ENCODE peak calls at places on chromosomes 11 and 22, in nine cellular contexts. P is prostate gland, Q is trophoblast cell, R is fibroblast of mammary gland, Y is body of pancreas, C is uterus, N is thoracic aorta, D is fibroblast of pulmonary artery, M is AG09309. K is an unnamed sample.

GRCh38 chr11:133382217-133382746 is 150.0 kb downstream of the OPCML start:
- DNase-seq in P (peak; percentile 51), Q (no peak), R (no peak), Y (no peak), C (no peak), N (no peak), D (no peak), M (no peak), K (no peak)

GRCh38 chr11:28729339-28729738 is 621.2 kb downstream of the METTL15 start:
- DNase-seq in P (no peak), Q (no peak), R (no peak), Y (no peak), C (peak; percentile 13), N (no peak), D (no peak), M (no peak), K (no peak)

GRCh38 chr11:25272214-25272613 is 775.4 kb downstream of the LUZP2 start:
- DNase-seq in P (no peak), Q (no peak), R (no peak), Y (no peak), C (no peak), N (no peak), D (no peak), M (no peak), K (no peak)

GRCh38 chr11:14258177-14258935 is 100.6 kb downstream of the RRAS2 start:
- DNase-seq in P (no peak), Q (peak; percentile 97), R (peak; percentile 88), Y (no peak), C (no peak), N (no peak), D (peak; percentile 28), M (no peak), K (no peak)

GRCh38 chr11:107744736-107745135 is 32.9 kb upstream of the SLN start:
- DNase-seq in P (no peak), Q (no peak), R (no peak), Y (no peak), C (no peak), N (no peak), D (no peak), M (no peak), K (no peak)

GRCh38 chr11:74397531-74398243 is 546 bp downstream of the PGM2L1 start:
- DNase-seq in P (peak; percentile 22), Q (peak; percentile 77), R (no peak), Y (peak; percentile 32), C (no peak), N (no peak), D (no peak), M (no peak), K (peak; percentile 57)

GRCh38 chr11:68090706-68091105 is 30.5 kb downstream of the CHKA start:
- DNase-seq in P (peak; percentile 64), Q (no peak), R (no peak), Y (no peak), C (no peak), N (no peak), D (peak; percentile 23), M (no peak), K (no peak)

GRCh38 chr22:36136988-36137387 is 23.6 kb downstream of the APOL3 start:
- DNase-seq in P (no peak), Q (peak; percentile 25), R (peak; percentile 80), Y (no peak), C (no peak), N (no peak), D (peak; percentile 35), M (no peak), K (no peak)

GRCh38 chr22:22002526-22003055 is 20.0 kb upstream of the TOP3B start:
- DNase-seq in P (no peak), Q (no peak), R (no peak), Y (no peak), C (no peak), N (no peak), D (no peak), M (no peak), K (no peak)

GRCh38 chr22:29702931-29703594 is 16.7 kb upstream of the CABP7 start:
- DNase-seq in P (peak; percentile 44), Q (no peak), R (no peak), Y (no peak), C (no peak), N (no peak), D (no peak), M (no peak), K (peak; percentile 68)

GRCh38 chr11:89203814-89204213 is 26.1 kb downstream of the TYR start:
- DNase-seq in P (no peak), Q (no peak), R (no peak), Y (no peak), C (no peak), N (no peak), D (no peak), M (no peak), K (no peak)

GRCh38 chr11:97888641-97889040 is 1132.1 kb upstream of the CNTN5 start:
- DNase-seq in P (no peak), Q (no peak), R (no peak), Y (no peak), C (no peak), N (no peak), D (no peak), M (no peak), K (no peak)

GRCh38 chr11:117572671-117573070 is 224.3 kb downstream of the DSCAML1 start:
- DNase-seq in P (no peak), Q (no peak), R (no peak), Y (no peak), C (no peak), N (no peak), D (no peak), M (no peak), K (no peak)

GRCh38 chr22:22552630-22553029 is 6.4 kb downstream of the PRAME start:
- DNase-seq in P (no peak), Q (peak; percentile 67), R (no peak), Y (no peak), C (no peak), N (no peak), D (peak; percentile 14), M (no peak), K (no peak)

GRCh38 chr22:27063381-27063780 is 406.0 kb downstream of the MIAT start:
- DNase-seq in P (no peak), Q (no peak), R (no peak), Y (no peak), C (no peak), N (no peak), D (no peak), M (no peak), K (no peak)

GRCh38 chr11:113554531-113554930 is 79.3 kb upstream of the DRD2 start:
- DNase-seq in P (peak; percentile 64), Q (no peak), R (no peak), Y (no peak), C (no peak), N (no peak), D (no peak), M (no peak), K (no peak)

GRCh38 chr11:46366260-46366659 is 15.2 kb upstream of the MDK start:
- DNase-seq in P (no peak), Q (no peak), R (no peak), Y (no peak), C (no peak), N (no peak), D (no peak), M (no peak), K (peak; percentile 43)

GRCh38 chr11:125165664-125166346 is 1.3 kb downstream of the PKNOX2 start:
- DNase-seq in P (no peak), Q (no peak), R (peak; percentile 10), Y (no peak), C (no peak), N (no peak), D (peak; percentile 40), M (no peak), K (no peak)

GRCh38 chr11:36469881-36470802 is 39.9 kb downstream of the TRAF6 start:
- DNase-seq in P (no peak), Q (no peak), R (peak; percentile 51), Y (no peak), C (no peak), N (no peak), D (peak; percentile 66), M (no peak), K (no peak)

DNA sequence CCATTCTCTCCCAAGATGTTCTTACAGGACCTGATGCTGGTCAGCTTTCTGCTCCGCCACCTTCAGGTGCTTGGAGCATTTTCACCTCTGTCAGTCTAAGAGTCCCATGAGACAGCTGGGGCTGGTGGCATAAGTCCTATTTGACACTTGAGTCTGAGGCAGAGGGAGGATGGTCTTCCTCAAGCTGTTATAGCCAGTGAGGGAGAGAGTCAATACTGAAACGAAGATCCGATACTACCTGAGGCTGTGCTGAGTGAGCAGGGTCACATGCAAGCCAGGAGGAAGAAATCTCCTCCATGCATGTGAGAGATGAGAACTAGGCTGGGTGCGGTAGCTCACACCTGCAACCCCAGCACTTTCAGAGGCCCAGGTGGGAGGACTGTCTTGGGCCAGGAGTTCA is 5.6 kb downstream of the ZFPL1 start:
- DNase-seq in P (no peak), Q (no peak), R (no peak), Y (no peak), C (no peak), N (no peak), D (no peak), M (no peak), K (no peak)
- H3K4me3 ChIP-seq in P (no peak overlapping the region), Q (peak overlapping the region; percentile 20), R (no peak overlapping the region), Y (no peak overlapping the region), C (no peak overlapping the region), N (no peak overlapping the region), D (no peak overlapping the region), M (no peak overlapping the region), K (no peak overlapping the region)

DNA sequence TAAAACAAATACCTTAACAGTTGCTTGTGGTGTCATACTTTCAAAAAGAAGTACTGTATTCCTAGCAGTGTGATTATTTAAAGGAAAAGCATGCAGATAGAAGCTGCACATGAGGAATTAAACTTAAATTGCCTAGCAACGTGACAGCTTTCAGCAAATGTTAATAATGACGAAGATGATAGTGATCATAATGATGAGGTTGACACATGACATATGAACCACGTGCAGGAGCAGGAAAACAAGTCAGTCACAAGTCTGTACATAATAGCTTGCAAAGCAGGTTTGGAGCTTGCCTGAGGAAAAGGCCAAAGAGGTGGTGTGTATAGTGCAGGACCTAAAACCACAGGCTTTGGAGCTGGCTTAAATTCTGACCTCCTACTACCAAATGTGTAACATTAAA is 30.6 kb upstream of the PIK3C2A start:
- DNase-seq in P (peak; percentile 73), Q (peak; percentile 57), R (no peak), Y (no peak), C (no peak), N (no peak), D (no peak), M (no peak), K (no peak)
- H3K4me3 ChIP-seq in P (no peak overlapping the region), Q (no peak overlapping the region), R (no peak overlapping the region), Y (no peak overlapping the region), C (no peak overlapping the region), N (no peak overlapping the region), D (no peak overlapping the region), M (no peak overlapping the region), K (no peak overlapping the region)

GRCh38 chr11:120334894-120335462 is 1.2 kb upstream of the ARHGEF12 start:
- DNase-seq in P (peak; percentile 83), Q (peak; percentile 95), R (peak; percentile 93), Y (peak; percentile 78), C (peak; percentile 84), N (peak; percentile 46), D (peak; percentile 94), M (peak; percentile 77), K (no peak)
- H3K4me3 ChIP-seq in P (peak overlapping the region; percentile 87), Q (no peak overlapping the region), R (peak overlapping the region; percentile 65), Y (no peak overlapping the region), C (peak overlapping the region; percentile 74), N (peak overlapping the region; percentile 86), D (peak overlapping the region; percentile 96), M (peak overlapping the region; percentile 60), K (peak overlapping the region; percentile 91)

DNA sequence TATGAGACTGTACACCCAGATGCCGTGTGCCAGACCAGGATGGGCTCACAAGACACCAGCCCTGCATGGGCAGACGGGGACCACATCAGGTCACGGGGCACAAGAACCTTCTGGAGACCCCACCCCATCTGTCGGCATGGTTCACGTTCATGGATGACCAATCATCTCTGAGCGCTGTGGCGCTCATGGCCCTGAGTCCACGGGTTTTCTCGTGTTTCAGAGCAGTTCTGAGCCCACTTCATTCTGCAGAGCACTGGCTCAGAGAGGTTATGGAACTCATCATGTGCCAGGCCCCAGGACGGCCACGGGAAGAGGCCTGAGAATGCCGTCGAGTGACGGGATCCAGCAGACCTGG is 63.0 kb upstream of the PPARA start:
- DNase-seq in P (no peak), Q (no peak), R (no peak), Y (no peak), C (no peak), N (no peak), D (no peak), M (no peak), K (no peak)
- H3K4me3 ChIP-seq in P (no peak overlapping the region), Q (no peak overlapping the region), R (peak overlapping the region; percentile 94), Y (no peak overlapping the region), C (peak overlapping the region; percentile 88), N (peak overlapping the region; percentile 86), D (no peak overlapping the region), M (peak overlapping the region; percentile 88), K (peak overlapping the region; percentile 39)